ENCODE peak calls at places on chromosome 4, in five cellular contexts. Y is D341Med; W is dermis blood vessel endothelial cell; I is EL; C is activated CD4-positive, alpha-beta T cell treated with anti-CD3 and anti-CD28 coated beads for 36 hours. U is an unnamed sample.

GRCh38 chr4:54322817-54323417 is 93.8 kb downstream of the PDGFRA start:
- DNase-seq in Y (peak; percentile 65), W (peak; percentile 80), I (peak; percentile 63), C (peak; percentile 74), U (peak; percentile 45)

GRCh38 chr4:177489847-177490246 is 47.6 kb upstream of the AGA start:
- DNase-seq in Y (no peak), W (no peak), I (peak; percentile 67), C (no peak), U (peak; percentile 67)

GRCh38 chr4:153232768-153233167 is 28.5 kb downstream of the TRIM2 start:
- DNase-seq in Y (peak; percentile 62), W (peak; percentile 12), I (no peak), C (peak; percentile 32), U (no peak)

GRCh38 chr4:15405069-15405468 is 22.8 kb upstream of the C1QTNF7 start:
- DNase-seq in Y (no peak), W (no peak), I (no peak), C (no peak), U (no peak)

GRCh38 chr4:85358831-85359230 is 116.1 kb upstream of the ARHGAP24 start:
- DNase-seq in Y (no peak), W (no peak), I (no peak), C (no peak), U (no peak)

GRCh38 chr4:75653845-75654503 is 19.2 kb downstream of the G3BP2 start:
- DNase-seq in Y (peak; percentile 38), W (peak; percentile 73), I (peak; percentile 29), C (no peak), U (peak; percentile 48)

GRCh38 chr4:499563-499962 is 553 bp downstream of the PIGG start:
- DNase-seq in Y (no peak), W (peak; percentile 17), I (no peak), C (no peak), U (no peak)

GRCh38 chr4:76504613-76505465 is 69.8 kb downstream of the SHROOM3 start:
- DNase-seq in Y (peak; percentile 41), W (peak; percentile 73), I (peak; percentile 52), C (no peak), U (peak; percentile 47)

GRCh38 chr4:189656551-189657165 is 284.0 kb upstream of the FRG1 start:
- DNase-seq in Y (no peak), W (no peak), I (no peak), C (no peak), U (no peak)

GRCh38 chr4:4595252-4595651 is 53.4 kb upstream of the STX18 start:
- DNase-seq in Y (no peak), W (no peak), I (no peak), C (peak; percentile 25), U (no peak)

GRCh38 chr4:118997601-118998000 is 108.9 kb downstream of the SYNPO2 start:
- DNase-seq in Y (no peak), W (no peak), I (no peak), C (no peak), U (peak; percentile 76)

GRCh38 chr4:159639924-159640323 is 537.0 kb downstream of the RAPGEF2 start:
- DNase-seq in Y (no peak), W (no peak), I (no peak), C (no peak), U (no peak)

GRCh38 chr4:21544410-21544809 is 404.2 kb downstream of the KCNIP4 start:
- DNase-seq in Y (no peak), W (no peak), I (no peak), C (no peak), U (no peak)

GRCh38 chr4:47733506-47733905 is 104.4 kb downstream of the CORIN start:
- DNase-seq in Y (no peak), W (no peak), I (no peak), C (no peak), U (no peak)

GRCh38 chr4:76897522-76898384 is at the start of gene SOWAHB:
- DNase-seq in Y (peak; percentile 63), W (peak; percentile 16), I (peak; percentile 4), C (peak; percentile 45), U (no peak)

GRCh38 chr4:184831153-184831552 is 5.4 kb upstream of the ACSL1 start:
- DNase-seq in Y (no peak), W (no peak), I (no peak), C (no peak), U (no peak)

GRCh38 chr4:176034498-176034897 is 31.1 kb upstream of the WDR17 start:
- DNase-seq in Y (no peak), W (peak; percentile 7), I (peak; percentile 26), C (peak; percentile 16), U (peak; percentile 35)

GRCh38 chr4:152118819-152119553 is 358.2 kb upstream of the GATB start:
- DNase-seq in Y (peak; percentile 49), W (no peak), I (no peak), C (no peak), U (no peak)

GRCh38 chr4:60962286-60962685 is 237.8 kb upstream of the ADGRL3 start:
- DNase-seq in Y (no peak), W (no peak), I (no peak), C (no peak), U (no peak)

GRCh38 chr4:79927931-79928330 is 145.1 kb downstream of the ANTXR2 start:
- DNase-seq in Y (no peak), W (no peak), I (no peak), C (no peak), U (no peak)

GRCh38 chr4:138861130-138861529 is 154.5 kb upstream of the NOCT start:
- DNase-seq in Y (no peak), W (no peak), I (peak; percentile 56), C (no peak), U (peak; percentile 29)

GRCh38 chr4:169922632-169923276 is 103.4 kb downstream of the MFAP3L start:
- DNase-seq in Y (no peak), W (no peak), I (no peak), C (no peak), U (no peak)

GRCh38 chr4:147492301-147492700 is 11.4 kb downstream of the EDNRA start:
- DNase-seq in Y (no peak), W (no peak), I (peak; percentile 41), C (no peak), U (no peak)

GRCh38 chr4:61938250-61938846 is 738.2 kb downstream of the ADGRL3 start:
- DNase-seq in Y (no peak), W (no peak), I (no peak), C (no peak), U (no peak)

GRCh38 chr4:142566243-142566642 is 279.9 kb downstream of the INPP4B start:
- DNase-seq in Y (no peak), W (no peak), I (no peak), C (no peak), U (no peak)

GRCh38 chr4:67545996-67546356 is 673 bp upstream of the CENPC start:
- DNase-seq in Y (no peak), W (peak; percentile 7), I (no peak), C (no peak), U (no peak)

GRCh38 chr4:25805255-25805860 is 57.4 kb downstream of the SEL1L3 start:
- DNase-seq in Y (no peak), W (no peak), I (no peak), C (no peak), U (no peak)

GRCh38 chr4:142242156-142242555 is 603.9 kb downstream of the INPP4B start:
- DNase-seq in Y (no peak), W (no peak), I (no peak), C (no peak), U (no peak)

GRCh38 chr4:118772149-118773081 is 63.5 kb downstream of the SEC24D start:
- DNase-seq in Y (peak; percentile 49), W (peak; percentile 72), I (peak; percentile 53), C (no peak), U (peak; percentile 54)

GRCh38 chr4:101071241-101071640 is 276.1 kb downstream of the PPP3CA start:
- DNase-seq in Y (no peak), W (no peak), I (no peak), C (no peak), U (no peak)

U was measured in HFFc6.